ENCODE peak calls at places on chromosome 10, in five cellular contexts. V is colonic mucosa; S is heart left ventricle; B is naive thymus-derived CD4-positive, alpha-beta T cell; W is neuronal stem cell. E is an unnamed sample. For H3K9me3, the result is how much of the 10 kb centered on the place peaks cover.

GRCh38 chr10:99767901-99768300 is 14.5 kb upstream of the ABCC2 start:
- DNase-seq in V (no peak), S (no peak), B (no peak), W (no peak), E (no peak)

GRCh38 chr10:124522903-124523260 is 61.3 kb downstream of the LHPP start:
- DNase-seq in V (peak), S (no peak), B (no peak), W (no peak), E (no peak)

GRCh38 chr10:100982916-100983830 is 4.1 kb downstream of the MRPL43 start:
- DNase-seq in V (no peak), S (no peak), B (no peak), W (no peak), E (no peak)

GRCh38 chr10:48811461-48811860 is 126.8 kb downstream of the WDFY4 start:
- DNase-seq in V (no peak), S (no peak), B (no peak), W (no peak), E (no peak)

GRCh38 chr10:45000764-45001381 is at the start of gene ZNF22:
- DNase-seq in V (peak), S (peak), B (peak), W (peak), E (peak)

GRCh38 chr10:27914888-27915287 is 84.0 kb downstream of the ODAD2 start:
- DNase-seq in V (no peak), S (no peak), B (no peak), W (no peak), E (no peak)

GRCh38 chr10:132911712-132912097 is 30.7 kb downstream of the CFAP46 start:
- DNase-seq in V (no peak), S (peak), B (no peak), W (no peak), E (no peak)

GRCh38 chr10:62306663-62307062 is 38.0 kb upstream of the RTKN2 start:
- DNase-seq in V (no peak), S (no peak), B (peak), W (no peak), E (no peak)

GRCh38 chr10:110498982-110499795 is 1.5 kb downstream of the DUSP5 start:
- DNase-seq in V (peak), S (no peak), B (no peak), W (no peak), E (peak)

GRCh38 chr10:16520900-16521299 is 779 bp downstream of the C1QL3 start:
- DNase-seq in V (no peak), S (no peak), B (peak), W (no peak), E (no peak)

GRCh38 chr10:88949051-88949450 is 3.5 kb downstream of the ACTA2 start:
- DNase-seq in V (no peak), S (no peak), B (no peak), W (no peak), E (no peak)

GRCh38 chr10:3195286-3195685 is 22.7 kb upstream of the PITRM1 start:
- DNase-seq in V (no peak), S (no peak), B (no peak), W (no peak), E (no peak)

GRCh38 chr10:100998991-100999741 is 442 bp upstream of the LZTS2 start:
- DNase-seq in V (peak), S (peak), B (peak), W (peak), E (peak)

DNA sequence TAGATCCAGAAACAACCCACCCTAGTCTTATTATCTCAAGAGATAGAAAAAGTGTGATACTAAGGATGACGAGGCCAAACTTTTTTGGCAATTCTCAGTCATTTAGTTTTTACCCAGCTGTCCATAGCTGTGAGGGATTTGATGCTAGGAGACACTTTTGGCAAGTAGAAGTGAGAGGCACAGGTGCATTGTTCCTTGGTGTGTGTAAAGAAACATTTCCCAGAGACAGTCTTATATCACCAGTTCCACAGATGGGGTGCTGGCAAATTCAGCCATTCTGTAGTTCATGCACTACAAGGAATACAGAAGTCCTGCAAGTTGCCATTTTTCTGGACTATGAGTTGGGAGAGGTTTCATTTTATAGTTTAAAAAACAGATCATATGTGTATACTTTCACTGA is 403.3 kb upstream of the GHITM start:
- DNase-seq in V (no peak), S (no peak), B (no peak), W (no peak), E (no peak)
- H3K9me3 ChIP-seq in V (under half), S (under half), B (under half), W (under half), E (under half)

GRCh38 chr10:117130862-117131389 is 7.1 kb downstream of the VAX1 start:
- DNase-seq in V (no peak), S (no peak), B (no peak), W (no peak), E (no peak)
- H3K9me3 ChIP-seq in V (under half), S (under half), B (under half), W (under half), E (under half)

DNA sequence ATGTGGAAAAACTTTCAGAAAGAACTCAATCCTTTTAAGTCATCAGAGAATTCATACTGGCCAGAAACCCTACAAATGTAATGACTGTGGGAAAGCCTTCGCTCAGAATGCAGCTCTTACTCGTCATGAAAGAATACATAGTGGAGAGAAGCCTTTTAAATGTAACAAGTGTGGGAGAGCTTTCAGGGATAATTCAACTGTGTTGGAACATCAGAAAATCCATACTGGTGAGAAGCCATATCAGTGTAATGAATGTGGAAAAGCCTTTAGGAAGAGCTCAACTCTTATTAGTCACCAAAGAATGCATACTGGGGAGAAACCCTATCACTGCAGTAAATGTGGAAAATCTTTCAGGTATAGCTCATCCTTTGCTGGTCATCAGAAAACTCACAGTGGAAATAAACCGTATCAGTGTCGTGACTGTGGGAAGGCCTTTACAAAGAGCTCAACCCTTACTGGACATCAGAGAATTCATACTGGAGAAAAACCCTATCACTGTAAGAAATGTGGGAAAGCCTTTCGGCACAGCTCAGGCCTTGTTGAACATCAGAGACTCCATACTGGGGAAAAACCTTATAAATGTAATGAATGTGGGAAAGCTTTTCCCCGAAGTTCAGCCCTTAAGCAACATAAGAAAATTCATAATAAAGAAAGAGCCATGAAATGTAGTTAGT is 10.6 kb downstream of the ZNF485 start:
- DNase-seq in V (no peak), S (no peak), B (no peak), W (no peak), E (no peak)
- H3K9me3 ChIP-seq in V (under half), S (under half), B (under half), W (under half), E (under half)

DNA sequence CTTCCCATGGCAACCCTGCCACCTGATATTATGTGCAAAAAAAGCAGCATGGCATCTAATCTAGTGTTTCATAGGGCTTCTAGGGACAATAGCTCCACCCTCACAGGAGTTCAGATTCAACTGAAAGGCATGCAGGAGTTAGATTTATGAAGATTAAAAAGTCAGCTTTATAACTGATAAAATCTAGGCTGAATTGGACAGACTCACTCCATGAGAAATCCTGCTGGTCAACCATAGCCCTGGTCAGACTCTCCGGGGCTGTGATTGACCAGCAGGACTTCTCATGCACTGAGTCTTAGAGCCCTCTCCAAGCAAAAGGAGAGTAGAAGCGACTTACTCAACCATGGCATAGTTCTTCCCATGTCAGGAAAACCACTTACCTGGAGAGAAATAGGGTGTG is 345.4 kb downstream of the NEBL start:
- DNase-seq in V (no peak), S (no peak), B (no peak), W (no peak), E (no peak)
- H3K9me3 ChIP-seq in V (under half), S (under half), B (under half), W (under half), E (under half)

GRCh38 chr10:121131014-121131413 is 279.9 kb downstream of the WDR11 start:
- DNase-seq in V (no peak), S (no peak), B (no peak), W (no peak), E (no peak)

GRCh38 chr10:121132278-121132672 is 281.1 kb downstream of the WDR11 start:
- DNase-seq in V (no peak), S (no peak), B (no peak), W (no peak), E (no peak)

GRCh38 chr10:121129266-121129665 is 278.1 kb downstream of the WDR11 start:
- DNase-seq in V (no peak), S (no peak), B (no peak), W (no peak), E (no peak)

GRCh38 chr10:121131426-121132277 is 280.5 kb downstream of the WDR11 start:
- DNase-seq in V (peak), S (no peak), B (no peak), W (no peak), E (no peak)

DNA sequence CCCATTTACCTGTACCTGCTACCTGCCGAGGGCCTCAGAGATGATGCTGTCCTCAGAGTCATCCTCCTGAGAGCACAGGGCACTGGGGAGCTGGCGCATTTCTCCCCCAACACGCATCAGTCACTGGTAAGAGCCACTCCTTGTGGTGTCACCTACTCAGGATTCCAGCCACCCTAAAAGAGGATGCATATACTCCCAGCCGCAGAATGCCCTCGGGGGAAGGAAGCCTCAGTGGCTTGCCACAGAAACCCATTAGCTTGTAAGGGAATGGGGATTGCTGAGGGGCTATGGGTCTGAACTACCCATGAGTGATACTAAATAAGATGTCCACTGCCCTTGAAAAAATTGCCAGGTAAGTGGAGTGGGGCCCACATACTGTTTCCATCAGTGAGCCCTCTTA is 279.2 kb downstream of the WDR11 start:
- DNase-seq in V (no peak), S (no peak), B (no peak), W (no peak), E (no peak)
- H3K9me3 ChIP-seq in V (under half), S (under half), B (under half), W (under half), E (under half)

DNA sequence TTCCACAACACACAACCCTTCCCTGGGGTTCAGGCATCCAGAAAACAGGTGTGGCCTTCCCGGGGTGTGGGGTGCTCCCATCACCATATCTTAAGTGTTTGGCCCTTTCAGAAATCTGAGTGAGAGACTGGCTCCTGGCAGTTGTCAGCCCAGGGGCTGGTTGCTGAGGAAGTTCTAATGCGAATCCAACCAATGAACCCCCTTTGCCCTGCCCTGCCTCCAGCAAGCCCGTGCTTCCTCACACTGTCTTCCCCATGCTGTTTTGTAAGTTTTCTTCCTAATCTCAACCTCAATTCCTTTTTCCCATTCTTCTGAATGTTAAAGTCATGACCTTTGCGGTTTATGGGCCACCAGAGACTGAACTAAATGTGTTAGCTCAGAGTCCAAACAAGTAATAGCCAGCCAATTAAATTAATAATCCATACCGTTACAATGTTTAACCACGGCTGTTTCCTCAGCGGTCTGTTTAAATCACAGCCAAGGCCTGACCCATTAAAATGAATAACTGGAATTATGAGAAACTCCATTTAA is 91.0 kb upstream of the TCF7L2 start:
- DNase-seq in V (no peak), S (no peak), B (no peak), W (no peak), E (no peak)
- H3K9me3 ChIP-seq in V (under half), S (under half), B (under half), W (under half), E (under half)

GRCh38 chr10:105150486-105150885 is 509.4 kb downstream of the SORCS3 start:
- DNase-seq in V (no peak), S (no peak), B (no peak), W (no peak), E (no peak)

GRCh38 chr10:105149371-105149871 is 508.3 kb downstream of the SORCS3 start:
- DNase-seq in V (no peak), S (no peak), B (no peak), W (no peak), E (no peak)

GRCh38 chr10:105148456-105148855 is 507.4 kb downstream of the SORCS3 start:
- DNase-seq in V (no peak), S (no peak), B (no peak), W (no peak), E (no peak)

GRCh38 chr10:105146436-105146835 is 505.3 kb downstream of the SORCS3 start:
- DNase-seq in V (no peak), S (no peak), B (no peak), W (no peak), E (no peak)

GRCh38 chr10:105148921-105149320 is 507.8 kb downstream of the SORCS3 start:
- DNase-seq in V (no peak), S (no peak), B (no peak), W (no peak), E (no peak)
- H3K9me3 ChIP-seq in V (under half), S (under half), B (under half), W (under half), E (under half)